ENCODE peak calls at places on chromosomes 6 and 20, in nine cellular contexts. One of them, this sample, is unnamed.
A peak's percentile ranks its signal among the peaks of the same experiment; 100 is the strongest.

GRCh38 chr20:57464642-57465211 is 60.2 kb downstream of the CTCFL start:
- DNase-seq in left lung: peak; percentile 57
- DNase-seq in pancreas: no peak
- DNase-seq in HCT116: peak; percentile 36
- DNase-seq in DND-41: no peak
- DNase-seq in bronchial epithelial cell: peak; percentile 43
- DNase-seq in uterus: no peak
- DNase-seq in HAP-1: no peak
- DNase-seq in CD4-positive, CD25-positive, alpha-beta regulatory T cell: no peak
- DNase-seq in this sample: no peak

GRCh38 chr20:4787069-4787468 is 65.4 kb downstream of the PRND start:
- DNase-seq in left lung: no peak
- DNase-seq in pancreas: no peak
- DNase-seq in HCT116: no peak
- DNase-seq in DND-41: no peak
- DNase-seq in bronchial epithelial cell: peak; percentile 34
- DNase-seq in uterus: no peak
- DNase-seq in HAP-1: no peak
- DNase-seq in CD4-positive, CD25-positive, alpha-beta regulatory T cell: no peak
- DNase-seq in this sample: no peak

GRCh38 chr20:34861386-34862084 is 11.1 kb downstream of the GGT7 start:
- DNase-seq in left lung: no peak
- DNase-seq in pancreas: peak; percentile 56
- DNase-seq in HCT116: no peak
- DNase-seq in DND-41: peak; percentile 26
- DNase-seq in bronchial epithelial cell: no peak
- DNase-seq in uterus: no peak
- DNase-seq in HAP-1: no peak
- DNase-seq in CD4-positive, CD25-positive, alpha-beta regulatory T cell: no peak
- DNase-seq in this sample: no peak

GRCh38 chr6:11700118-11700718 is 78.4 kb downstream of the ADTRP start:
- DNase-seq in left lung: no peak
- DNase-seq in pancreas: no peak
- DNase-seq in HCT116: peak; percentile 32
- DNase-seq in DND-41: no peak
- DNase-seq in bronchial epithelial cell: peak; percentile 65
- DNase-seq in uterus: no peak
- DNase-seq in HAP-1: peak; percentile 40
- DNase-seq in CD4-positive, CD25-positive, alpha-beta regulatory T cell: no peak
- DNase-seq in this sample: peak; percentile 74

GRCh38 chr6:95797054-95797453 is 218.7 kb upstream of the FUT9 start:
- DNase-seq in left lung: no peak
- DNase-seq in pancreas: no peak
- DNase-seq in HCT116: no peak
- DNase-seq in DND-41: no peak
- DNase-seq in bronchial epithelial cell: no peak
- DNase-seq in uterus: no peak
- DNase-seq in HAP-1: no peak
- DNase-seq in CD4-positive, CD25-positive, alpha-beta regulatory T cell: no peak
- DNase-seq in this sample: no peak

GRCh38 chr6:3484240-3484639 is 27.4 kb upstream of the SLC22A23 start:
- DNase-seq in left lung: no peak
- DNase-seq in pancreas: no peak
- DNase-seq in HCT116: peak; percentile 18
- DNase-seq in DND-41: no peak
- DNase-seq in bronchial epithelial cell: peak; percentile 62
- DNase-seq in uterus: no peak
- DNase-seq in HAP-1: no peak
- DNase-seq in CD4-positive, CD25-positive, alpha-beta regulatory T cell: no peak
- DNase-seq in this sample: no peak

GRCh38 chr6:56771189-56771588 is 128.5 kb upstream of the DST start:
- DNase-seq in left lung: no peak
- DNase-seq in pancreas: no peak
- DNase-seq in HCT116: no peak
- DNase-seq in DND-41: no peak
- DNase-seq in bronchial epithelial cell: peak; percentile 29
- DNase-seq in uterus: no peak
- DNase-seq in HAP-1: no peak
- DNase-seq in CD4-positive, CD25-positive, alpha-beta regulatory T cell: no peak
- DNase-seq in this sample: no peak

GRCh38 chr6:150006961-150007464 is 18.3 kb downstream of the RAET1L start:
- DNase-seq in left lung: no peak
- DNase-seq in pancreas: no peak
- DNase-seq in HCT116: no peak
- DNase-seq in DND-41: peak; percentile 60
- DNase-seq in bronchial epithelial cell: no peak
- DNase-seq in uterus: no peak
- DNase-seq in HAP-1: peak; percentile 7
- DNase-seq in CD4-positive, CD25-positive, alpha-beta regulatory T cell: peak; percentile 24
- DNase-seq in this sample: peak; percentile 16

GRCh38 chr6:14129572-14129971 is 12.0 kb downstream of the CD83 start:
- DNase-seq in left lung: no peak
- DNase-seq in pancreas: peak; percentile 48
- DNase-seq in HCT116: peak; percentile 34
- DNase-seq in DND-41: peak; percentile 45
- DNase-seq in bronchial epithelial cell: peak; percentile 57
- DNase-seq in uterus: peak; percentile 44
- DNase-seq in HAP-1: peak; percentile 53
- DNase-seq in CD4-positive, CD25-positive, alpha-beta regulatory T cell: no peak
- DNase-seq in this sample: peak; percentile 42

GRCh38 chr6:142276256-142276655 is 25.6 kb upstream of the ADGRG6 start:
- DNase-seq in left lung: no peak
- DNase-seq in pancreas: no peak
- DNase-seq in HCT116: no peak
- DNase-seq in DND-41: no peak
- DNase-seq in bronchial epithelial cell: no peak
- DNase-seq in uterus: no peak
- DNase-seq in HAP-1: no peak
- DNase-seq in CD4-positive, CD25-positive, alpha-beta regulatory T cell: no peak
- DNase-seq in this sample: no peak

GRCh38 chr20:56202493-56203077 is 45.9 kb upstream of the MC3R start:
- DNase-seq in left lung: no peak
- DNase-seq in pancreas: no peak
- DNase-seq in HCT116: no peak
- DNase-seq in DND-41: no peak
- DNase-seq in bronchial epithelial cell: peak; percentile 13
- DNase-seq in uterus: no peak
- DNase-seq in HAP-1: no peak
- DNase-seq in CD4-positive, CD25-positive, alpha-beta regulatory T cell: no peak
- DNase-seq in this sample: peak; percentile 12

GRCh38 chr20:62727584-62728027 is 19.0 kb downstream of the NTSR1 start:
- DNase-seq in left lung: no peak
- DNase-seq in pancreas: no peak
- DNase-seq in HCT116: no peak
- DNase-seq in DND-41: no peak
- DNase-seq in bronchial epithelial cell: no peak
- DNase-seq in uterus: no peak
- DNase-seq in HAP-1: no peak
- DNase-seq in CD4-positive, CD25-positive, alpha-beta regulatory T cell: no peak
- DNase-seq in this sample: no peak

GRCh38 chr6:41028618-41029486 is 10.2 kb downstream of the UNC5CL start:
- DNase-seq in left lung: no peak
- DNase-seq in pancreas: no peak
- DNase-seq in HCT116: no peak
- DNase-seq in DND-41: peak; percentile 73
- DNase-seq in bronchial epithelial cell: peak; percentile 4
- DNase-seq in uterus: no peak
- DNase-seq in HAP-1: peak; percentile 5
- DNase-seq in CD4-positive, CD25-positive, alpha-beta regulatory T cell: no peak
- DNase-seq in this sample: no peak

DNA sequence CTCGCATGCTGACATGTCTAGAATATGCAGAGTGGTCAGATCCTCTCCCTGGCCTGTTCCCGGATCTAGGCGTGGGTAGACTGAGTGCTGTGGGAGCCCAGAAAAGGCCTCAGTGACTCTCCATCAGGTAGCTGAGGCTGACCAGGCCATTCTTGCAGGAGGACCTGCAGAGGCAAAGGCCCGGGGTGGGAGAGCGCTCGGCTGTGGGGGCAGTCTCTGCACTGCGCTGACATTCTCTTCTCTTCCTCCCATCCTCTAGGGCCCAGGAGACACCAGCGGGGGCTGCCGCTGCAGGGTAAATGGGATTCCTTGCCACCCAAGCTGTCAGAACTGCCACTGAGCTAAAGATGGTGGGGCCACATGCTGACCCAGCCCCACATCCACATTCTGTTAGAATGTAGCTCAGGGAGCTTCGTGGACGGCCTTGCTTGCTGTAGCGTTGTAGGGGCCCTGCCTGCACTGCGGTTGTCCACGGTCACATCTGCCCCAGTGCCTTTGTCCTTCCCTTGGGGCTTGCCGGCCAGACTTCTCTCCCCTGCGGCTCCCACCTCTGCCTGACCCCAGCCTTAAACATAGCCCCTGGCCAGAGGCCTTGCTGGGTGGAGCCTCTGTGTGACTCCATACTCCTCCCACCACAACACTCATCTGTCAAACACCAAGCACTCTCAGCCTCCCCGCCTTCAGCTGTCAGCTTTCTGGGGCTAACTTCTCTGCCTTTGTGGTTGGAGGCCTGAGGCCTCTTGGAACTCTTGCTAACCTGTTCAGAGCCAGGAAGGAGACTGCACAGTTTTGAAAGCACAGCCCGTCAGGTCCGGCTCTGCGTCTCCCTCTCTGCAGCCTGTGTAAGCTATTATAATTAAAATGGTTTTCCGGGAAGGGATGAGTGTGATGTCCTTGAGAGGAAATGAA is 22.2 kb downstream of the RBCK1 start:
- DNase-seq in left lung: no peak
- DNase-seq in pancreas: no peak
- DNase-seq in HCT116: no peak
- DNase-seq in DND-41: no peak
- DNase-seq in bronchial epithelial cell: no peak
- DNase-seq in uterus: no peak
- DNase-seq in HAP-1: no peak
- DNase-seq in CD4-positive, CD25-positive, alpha-beta regulatory T cell: no peak
- DNase-seq in this sample: no peak
- H3K36me3 ChIP-seq in left lung: no peaks in the 10 kb centered on the region
- H3K36me3 ChIP-seq in pancreas: peaks cover 18% of the 10 kb centered on the region
- H3K36me3 ChIP-seq in HCT116: peaks cover 2% of the 10 kb centered on the region
- H3K36me3 ChIP-seq in DND-41: peaks cover 74% of the 10 kb centered on the region
- H3K36me3 ChIP-seq in bronchial epithelial cell: peaks cover 36% of the 10 kb centered on the region
- H3K36me3 ChIP-seq in uterus: no peaks in the 10 kb centered on the region
- H3K36me3 ChIP-seq in HAP-1: peaks cover 53% of the 10 kb centered on the region
- H3K36me3 ChIP-seq in CD4-positive, CD25-positive, alpha-beta regulatory T cell: peaks cover 36% of the 10 kb centered on the region
- H3K36me3 ChIP-seq in this sample: no peaks in the 10 kb centered on the region

GRCh38 chr20:60144428-60144827 is 186.2 kb downstream of the CDH26 start:
- DNase-seq in left lung: no peak
- DNase-seq in pancreas: no peak
- DNase-seq in HCT116: no peak
- DNase-seq in DND-41: no peak
- DNase-seq in bronchial epithelial cell: peak; percentile 17
- DNase-seq in uterus: no peak
- DNase-seq in HAP-1: no peak
- DNase-seq in CD4-positive, CD25-positive, alpha-beta regulatory T cell: no peak
- DNase-seq in this sample: no peak
- H3K36me3 ChIP-seq in left lung: no peaks in the 10 kb centered on the region
- H3K36me3 ChIP-seq in pancreas: no peaks in the 10 kb centered on the region
- H3K36me3 ChIP-seq in HCT116: no peaks in the 10 kb centered on the region
- H3K36me3 ChIP-seq in DND-41: peaks cover 29% of the 10 kb centered on the region
- H3K36me3 ChIP-seq in bronchial epithelial cell: no peaks in the 10 kb centered on the region
- H3K36me3 ChIP-seq in uterus: no peaks in the 10 kb centered on the region
- H3K36me3 ChIP-seq in HAP-1: no peaks in the 10 kb centered on the region
- H3K36me3 ChIP-seq in CD4-positive, CD25-positive, alpha-beta regulatory T cell: no peaks in the 10 kb centered on the region
- H3K36me3 ChIP-seq in this sample: no peaks in the 10 kb centered on the region

DNA sequence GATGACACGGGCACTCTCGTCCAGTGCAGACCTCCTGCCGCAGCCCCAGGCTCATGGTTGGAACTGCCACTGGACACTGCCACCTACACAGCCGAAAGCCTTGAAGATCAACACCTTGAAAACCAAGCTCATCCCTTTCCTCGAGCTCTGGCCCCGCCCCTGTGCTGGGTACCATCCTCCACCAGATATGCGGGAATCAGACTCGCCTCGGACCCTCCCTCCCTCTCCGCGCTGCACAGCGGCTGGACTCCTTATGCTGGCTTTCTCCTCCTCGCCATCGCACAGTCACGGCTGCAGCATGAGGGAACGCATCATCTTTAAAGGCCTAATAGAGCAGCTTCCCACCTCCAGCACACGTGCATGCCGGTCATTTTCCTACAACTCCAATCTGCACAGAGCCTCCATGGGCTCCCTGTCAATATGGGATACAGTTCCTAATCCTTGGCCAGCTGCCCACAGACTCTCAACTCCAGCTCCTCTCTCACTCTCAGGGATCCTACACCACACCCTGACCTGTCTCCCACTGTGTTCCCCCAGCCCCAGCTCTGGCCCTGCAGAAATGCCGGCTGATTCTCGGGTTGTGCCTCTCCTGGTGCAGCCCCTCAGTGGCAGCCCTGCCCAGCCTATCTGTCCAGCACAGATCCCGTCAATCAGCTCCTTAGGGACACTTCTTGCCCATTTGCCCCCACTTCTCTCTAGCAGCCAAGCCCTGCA is 23.2 kb downstream of the TXNDC5 start:
- DNase-seq in left lung: no peak
- DNase-seq in pancreas: no peak
- DNase-seq in HCT116: no peak
- DNase-seq in DND-41: no peak
- DNase-seq in bronchial epithelial cell: no peak
- DNase-seq in uterus: no peak
- DNase-seq in HAP-1: no peak
- DNase-seq in CD4-positive, CD25-positive, alpha-beta regulatory T cell: no peak
- DNase-seq in this sample: no peak
- H3K36me3 ChIP-seq in left lung: no peaks in the 10 kb centered on the region
- H3K36me3 ChIP-seq in pancreas: peaks cover 91% of the 10 kb centered on the region
- H3K36me3 ChIP-seq in HCT116: peaks cover 62% of the 10 kb centered on the region
- H3K36me3 ChIP-seq in DND-41: peaks cover 100% of the 10 kb centered on the region
- H3K36me3 ChIP-seq in bronchial epithelial cell: peaks cover 37% of the 10 kb centered on the region
- H3K36me3 ChIP-seq in uterus: no peaks in the 10 kb centered on the region
- H3K36me3 ChIP-seq in HAP-1: peaks cover 97% of the 10 kb centered on the region
- H3K36me3 ChIP-seq in CD4-positive, CD25-positive, alpha-beta regulatory T cell: peaks cover 69% of the 10 kb centered on the region
- H3K36me3 ChIP-seq in this sample: peaks cover 93% of the 10 kb centered on the region

GRCh38 chr20:13745784-13746183 is 38.9 kb downstream of the ESF1 start:
- DNase-seq in left lung: no peak
- DNase-seq in pancreas: no peak
- DNase-seq in HCT116: no peak
- DNase-seq in DND-41: no peak
- DNase-seq in bronchial epithelial cell: no peak
- DNase-seq in uterus: no peak
- DNase-seq in HAP-1: no peak
- DNase-seq in CD4-positive, CD25-positive, alpha-beta regulatory T cell: no peak
- DNase-seq in this sample: no peak

GRCh38 chr20:13753436-13754036 is 31.2 kb downstream of the ESF1 start:
- DNase-seq in left lung: no peak
- DNase-seq in pancreas: no peak
- DNase-seq in HCT116: no peak
- DNase-seq in DND-41: no peak
- DNase-seq in bronchial epithelial cell: no peak
- DNase-seq in uterus: no peak
- DNase-seq in HAP-1: no peak
- DNase-seq in CD4-positive, CD25-positive, alpha-beta regulatory T cell: no peak
- DNase-seq in this sample: no peak

GRCh38 chr20:13755809-13756208 is 28.9 kb downstream of the ESF1 start:
- DNase-seq in left lung: no peak
- DNase-seq in pancreas: no peak
- DNase-seq in HCT116: no peak
- DNase-seq in DND-41: no peak
- DNase-seq in bronchial epithelial cell: no peak
- DNase-seq in uterus: no peak
- DNase-seq in HAP-1: no peak
- DNase-seq in CD4-positive, CD25-positive, alpha-beta regulatory T cell: no peak
- DNase-seq in this sample: no peak

GRCh38 chr20:13744403-13744802 is 40.3 kb downstream of the ESF1 start:
- DNase-seq in left lung: no peak
- DNase-seq in pancreas: no peak
- DNase-seq in HCT116: no peak
- DNase-seq in DND-41: no peak
- DNase-seq in bronchial epithelial cell: no peak
- DNase-seq in uterus: no peak
- DNase-seq in HAP-1: no peak
- DNase-seq in CD4-positive, CD25-positive, alpha-beta regulatory T cell: no peak
- DNase-seq in this sample: no peak

GRCh38 chr20:13749811-13750210 is 34.9 kb downstream of the ESF1 start:
- DNase-seq in left lung: no peak
- DNase-seq in pancreas: no peak
- DNase-seq in HCT116: no peak
- DNase-seq in DND-41: no peak
- DNase-seq in bronchial epithelial cell: no peak
- DNase-seq in uterus: no peak
- DNase-seq in HAP-1: no peak
- DNase-seq in CD4-positive, CD25-positive, alpha-beta regulatory T cell: no peak
- DNase-seq in this sample: no peak
- H3K36me3 ChIP-seq in left lung: no peaks in the 10 kb centered on the region
- H3K36me3 ChIP-seq in pancreas: peaks cover 2% of the 10 kb centered on the region
- H3K36me3 ChIP-seq in HCT116: peaks cover 4% of the 10 kb centered on the region
- H3K36me3 ChIP-seq in DND-41: peaks cover 68% of the 10 kb centered on the region
- H3K36me3 ChIP-seq in bronchial epithelial cell: no peaks in the 10 kb centered on the region
- H3K36me3 ChIP-seq in uterus: no peaks in the 10 kb centered on the region
- H3K36me3 ChIP-seq in HAP-1: peaks cover 16% of the 10 kb centered on the region
- H3K36me3 ChIP-seq in CD4-positive, CD25-positive, alpha-beta regulatory T cell: peaks cover 3% of the 10 kb centered on the region
- H3K36me3 ChIP-seq in this sample: no peaks in the 10 kb centered on the region

This sample was measured in MM.1S.